ENCODE peak calls at places on chromosomes 7 and 10, in five cellular contexts. Z, A, Y, O and K are unnamed samples.

GRCh38 chr7:12210179-12211053 is 678 bp upstream of the TMEM106B start:
- DNase-seq in Z (peak; percentile 69), A (no peak), Y (peak; percentile 10), O (no peak), K (no peak)

GRCh38 chr7:136869006-136869961 is 832 bp downstream of the CHRM2 start:
- DNase-seq in Z (peak; percentile 19), A (peak; percentile 9), Y (no peak), O (peak; percentile 59), K (no peak)

GRCh38 chr7:93719546-93719945 is 145.0 kb upstream of the CALCR start:
- DNase-seq in Z (no peak), A (no peak), Y (no peak), O (no peak), K (no peak)

GRCh38 chr7:101743241-101743994 is 74.0 kb upstream of the CUX1 start:
- DNase-seq in Z (peak; percentile 80), A (peak; percentile 56), Y (peak; percentile 29), O (peak; percentile 72), K (peak; percentile 60)

GRCh38 chr10:131067690-131068089 is 243.8 kb downstream of the TCERG1L start:
- DNase-seq in Z (no peak), A (no peak), Y (no peak), O (no peak), K (no peak)

GRCh38 chr7:32093415-32094408 is 23.5 kb upstream of the PDE1C start:
- DNase-seq in Z (no peak), A (no peak), Y (no peak), O (no peak), K (no peak)

GRCh38 chr7:43480581-43480980 is 102.3 kb upstream of the STK17A start:
- DNase-seq in Z (no peak), A (no peak), Y (no peak), O (no peak), K (no peak)

GRCh38 chr10:70493660-70494234 is 15.2 kb downstream of the PALD1 start:
- DNase-seq in Z (no peak), A (peak; percentile 41), Y (peak; percentile 26), O (no peak), K (no peak)

GRCh38 chr7:137818036-137818435 is 28.7 kb downstream of the DGKI start:
- DNase-seq in Z (no peak), A (no peak), Y (no peak), O (no peak), K (no peak)

GRCh38 chr7:158861004-158861787 is 4.8 kb downstream of the DYNC2I1 start:
- DNase-seq in Z (no peak), A (no peak), Y (no peak), O (no peak), K (no peak)

GRCh38 chr7:148142660-148143248 is 447.8 kb upstream of the C7orf33 start:
- DNase-seq in Z (no peak), A (peak; percentile 25), Y (peak; percentile 14), O (no peak), K (no peak)

GRCh38 chr10:79443338-79444242 is 1.8 kb downstream of the ZCCHC24 start:
- DNase-seq in Z (no peak), A (no peak), Y (no peak), O (no peak), K (no peak)

GRCh38 chr10:104028146-104028545 is 57.5 kb downstream of the COL17A1 start:
- DNase-seq in Z (no peak), A (no peak), Y (no peak), O (no peak), K (no peak)

GRCh38 chr7:131524116-131524515 is 32.3 kb downstream of the PODXL start:
- DNase-seq in Z (no peak), A (no peak), Y (no peak), O (no peak), K (no peak)

GRCh38 chr7:73809454-73810090 is 21.2 kb upstream of the CLDN4 start:
- DNase-seq in Z (peak; percentile 88), A (no peak), Y (no peak), O (no peak), K (no peak)

GRCh38 chr10:108639010-108639409 is 1284.3 kb downstream of the XPNPEP1 start:
- DNase-seq in Z (no peak), A (no peak), Y (no peak), O (no peak), K (no peak)

GRCh38 chr7:49692516-49692915 is 80.9 kb upstream of the VWC2 start:
- DNase-seq in Z (no peak), A (no peak), Y (no peak), O (no peak), K (no peak)

DNA sequence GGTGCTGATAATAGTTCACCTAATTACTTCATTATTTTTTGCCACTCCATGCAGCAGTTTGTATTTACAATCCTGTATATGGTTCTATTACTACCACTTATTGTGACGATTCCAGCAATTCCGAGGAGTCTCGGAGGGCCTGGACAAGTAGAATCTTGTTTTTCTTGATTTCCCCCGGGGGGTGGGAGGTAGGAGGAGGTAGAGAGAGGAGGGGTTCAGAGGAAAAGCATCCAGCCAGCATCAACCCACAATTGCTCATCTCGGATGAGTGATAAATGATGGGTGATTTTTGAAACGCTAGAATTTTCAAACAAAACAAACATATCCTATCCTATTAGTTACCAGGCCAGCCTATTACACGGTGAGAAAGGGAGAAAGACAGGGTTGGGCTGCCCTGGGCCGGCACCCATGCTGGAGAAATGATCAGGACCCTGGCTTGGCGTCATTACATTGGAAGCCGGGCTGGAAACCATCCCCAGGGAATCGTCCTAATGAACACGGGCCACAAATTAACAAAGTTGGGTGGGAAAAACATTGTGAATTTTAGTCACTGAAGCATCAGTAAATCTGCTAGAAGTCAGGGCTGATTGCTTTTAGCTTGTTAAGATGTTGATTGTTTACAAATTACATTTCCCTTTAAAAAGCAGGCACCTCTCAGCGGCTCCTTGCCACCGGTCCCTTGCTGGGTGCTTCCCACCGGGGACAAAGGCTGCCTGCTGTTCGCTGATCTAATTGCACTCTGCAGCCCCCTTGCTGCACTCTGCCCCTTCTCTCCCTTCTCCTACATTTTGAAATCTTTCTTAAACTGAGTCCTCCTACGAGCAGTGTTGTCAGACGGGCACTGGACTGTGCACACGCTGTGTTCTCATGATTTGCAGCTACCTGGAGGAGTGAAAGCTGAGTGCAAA is 95.5 kb downstream of the FAM204A start:
- DNase-seq in Z (no peak), A (no peak), Y (no peak), O (no peak), K (no peak)
- TF ChIP-seq CTCF in Z (no peak), A (no peak), Y (no peak), O (no peak), K (no peak)

GRCh38 chr7:133564484-133564883 is 311.6 kb downstream of the EXOC4 start:
- DNase-seq in Z (no peak), A (no peak), Y (no peak), O (no peak), K (no peak)
- TF ChIP-seq CTCF in Z (no peak), A (peak; percentile 23), Y (peak; percentile 14), O (no peak), K (no peak)

DNA sequence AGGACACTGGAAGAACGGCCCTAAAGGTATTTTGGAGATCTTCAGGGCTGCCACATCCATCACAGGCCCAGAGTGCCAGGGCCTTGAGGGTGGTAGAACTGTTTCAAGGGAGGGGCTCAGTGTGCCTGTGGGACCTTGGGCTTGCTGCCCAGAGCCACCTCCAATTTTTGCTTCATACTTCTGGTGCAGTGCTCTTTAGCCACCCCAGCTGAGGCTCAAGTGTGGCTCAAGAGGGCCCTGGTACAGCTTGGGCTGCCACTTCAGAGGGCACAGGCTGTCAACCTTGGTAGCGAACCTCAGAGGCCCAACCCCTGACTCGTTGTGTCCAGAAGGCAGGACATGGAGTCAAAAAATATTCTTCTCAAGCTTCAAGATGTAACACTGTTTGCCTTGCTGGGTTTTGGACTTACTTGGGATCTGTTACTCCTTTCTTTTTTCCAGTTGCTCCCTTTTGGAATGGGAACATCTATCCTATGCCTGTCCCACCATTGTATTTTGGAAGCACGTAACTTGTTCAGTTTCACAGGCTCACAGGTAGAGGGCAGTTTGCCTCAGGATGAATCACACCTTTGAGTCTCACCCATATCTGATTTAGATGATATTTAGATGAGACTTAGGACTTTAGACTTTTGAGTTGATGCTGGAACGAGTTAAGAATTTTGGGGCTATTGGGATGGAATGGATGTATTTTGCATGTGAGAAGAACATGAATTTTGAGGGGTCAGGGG is 224.8 kb downstream of the RPS24 start:
- DNase-seq in Z (no peak), A (no peak), Y (no peak), O (no peak), K (no peak)
- TF ChIP-seq CTCF in Z (no peak), A (no peak), Y (peak; percentile 17), O (no peak), K (no peak)

GRCh38 chr10:20492447-20492846 is 404.7 kb downstream of the NEBL start:
- DNase-seq in Z (no peak), A (no peak), Y (no peak), O (no peak), K (no peak)
- TF ChIP-seq CTCF in Z (no peak), A (peak; percentile 55), Y (peak; percentile 38), O (no peak), K (no peak)

GRCh38 chr7:138981332-138982203 is at the start of gene KIAA1549:
- DNase-seq in Z (peak; percentile 83), A (peak; percentile 51), Y (peak; percentile 68), O (peak; percentile 83), K (peak; percentile 60)
- TF ChIP-seq CTCF in Z (peak; percentile 14), A (peak; percentile 33), Y (peak; percentile 2), O (peak; percentile 30), K (peak; percentile 45)